ENCODE peak calls at places on chromosomes 3 and 15, in five cellular contexts. M is fibroblast of lung, A is activated B cell treated with CpG ODN at 0.5 μM for 24 hours, K is fibroblast of mammary gland, P is GM23338. J is an unnamed sample.

GRCh38 chr3:170790591-170790990 is 79.4 kb downstream of the RPL22L1 start:
- DNase-seq in M (no peak), A (no peak), K (no peak), P (no peak), J (no peak)

GRCh38 chr3:23889950-23890349 is 26.8 kb downstream of the NKIRAS1 start:
- DNase-seq in M (no peak), A (no peak), K (no peak), P (no peak), J (no peak)

GRCh38 chr3:189270248-189270832 is 98.6 kb downstream of the TPRG1 start:
- DNase-seq in M (peak; percentile 78), A (no peak), K (peak; percentile 76), P (peak; percentile 73), J (peak; percentile 88)

GRCh38 chr15:43514241-43515057 is 3.0 kb upstream of the MAP1A start:
- DNase-seq in M (peak; percentile 33), A (no peak), K (peak; percentile 38), P (peak; percentile 87), J (peak; percentile 33)

GRCh38 chr3:55879901-55880331 is 392.8 kb upstream of the WNT5A start:
- DNase-seq in M (peak; percentile 36), A (no peak), K (peak; percentile 3), P (no peak), J (peak; percentile 33)

GRCh38 chr15:81575436-81576123 is 201.6 kb upstream of the TMC3 start:
- DNase-seq in M (no peak), A (no peak), K (peak; percentile 5), P (peak; percentile 23), J (peak; percentile 23)

GRCh38 chr15:62684143-62684808 is 358.3 kb upstream of the TPM1 start:
- DNase-seq in M (no peak), A (no peak), K (no peak), P (no peak), J (no peak)

GRCh38 chr3:39644176-39644575 is 165.2 kb upstream of the MYRIP start:
- DNase-seq in M (peak; percentile 72), A (no peak), K (peak; percentile 94), P (no peak), J (peak; percentile 38)

GRCh38 chr3:47578691-47579632 is at the start of gene CSPG5:
- DNase-seq in M (no peak), A (peak; percentile 46), K (no peak), P (peak; percentile 59), J (no peak)

GRCh38 chr15:69983696-69984265 is 113.9 kb downstream of the TLE3 start:
- DNase-seq in M (no peak), A (no peak), K (peak; percentile 4), P (no peak), J (peak; percentile 33)

GRCh38 chr3:57557088-57557537 is 1.0 kb downstream of the PDE12 start:
- DNase-seq in M (peak; percentile 34), A (peak; percentile 22), K (peak; percentile 62), P (peak; percentile 52), J (peak; percentile 48)

DNA sequence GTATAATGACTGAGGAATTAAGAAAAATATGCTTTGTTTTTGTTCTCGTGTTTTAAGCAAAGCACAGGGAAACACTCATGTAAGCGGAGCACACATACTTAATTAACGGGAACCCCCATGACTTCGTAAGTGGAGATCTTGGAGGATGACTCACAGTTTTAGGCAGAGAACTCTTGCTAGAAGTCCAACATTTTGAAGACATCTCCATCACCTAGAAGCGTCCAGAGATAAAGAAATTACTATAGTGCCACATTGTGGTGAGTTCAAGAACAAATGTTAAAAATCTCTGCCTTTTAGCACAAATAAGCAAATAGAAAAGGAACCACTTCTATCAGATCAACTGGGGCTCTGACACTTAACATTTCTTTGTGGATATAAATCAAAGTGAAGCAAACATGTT is 194.1 kb upstream of the ARHGEF26 start:
- DNase-seq in M (peak; percentile 93), A (no peak), K (peak; percentile 95), P (peak; percentile 41), J (peak; percentile 72)
- TF ChIP-seq CTCF in M (no peak), A (no peak), K (peak; percentile 41), P (peak; percentile 48), J (peak; percentile 11)

DNA sequence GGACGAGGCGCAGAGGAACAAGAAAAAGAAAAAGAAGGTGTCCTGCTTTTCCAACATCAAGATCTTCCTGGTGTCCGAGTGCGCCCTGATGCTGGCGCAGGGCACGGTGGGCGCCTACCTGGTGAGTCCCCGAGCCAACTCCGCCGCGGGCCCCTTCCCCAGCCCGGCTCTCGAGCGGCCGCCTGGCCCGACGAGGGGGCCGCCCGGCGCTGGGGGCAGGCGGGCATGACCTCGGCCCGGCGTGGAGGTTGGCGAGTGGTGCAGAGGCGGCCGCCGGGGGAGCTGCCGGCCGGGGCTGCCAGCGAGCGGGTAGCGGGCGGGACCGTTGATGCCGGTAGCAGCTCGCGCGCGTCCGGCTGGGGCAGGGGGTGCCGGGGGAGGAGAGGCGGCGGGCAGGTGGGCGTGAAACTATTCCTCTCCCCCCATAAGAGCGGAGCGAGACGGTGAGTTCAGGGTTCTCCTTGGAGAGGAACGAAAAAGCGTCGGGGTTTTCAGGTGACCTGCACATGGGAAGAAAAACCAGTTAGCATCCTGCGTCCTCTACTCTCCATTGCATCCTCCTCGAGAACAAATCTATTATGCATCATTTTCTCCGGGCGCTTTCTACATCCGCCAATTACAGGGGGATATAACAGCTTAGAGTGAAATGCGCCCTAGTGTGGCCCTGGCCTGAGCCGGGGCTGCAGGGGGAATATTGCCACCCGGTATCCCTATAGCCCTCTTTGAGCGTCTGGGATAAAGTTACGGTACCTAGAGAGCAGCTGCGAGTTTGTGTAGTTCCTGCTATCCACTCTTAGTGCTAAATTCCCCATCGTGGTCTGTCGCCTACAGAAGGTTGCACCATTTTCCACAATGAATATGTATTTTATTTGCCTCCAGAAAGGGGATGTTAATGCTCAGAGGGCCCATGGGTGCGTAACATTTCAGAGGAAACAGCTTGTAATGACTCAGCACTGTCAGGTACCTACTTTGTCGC is 748 bp downstream of the SLCO3A1 start:
- DNase-seq in M (peak; percentile 10), A (no peak), K (peak; percentile 6), P (peak; percentile 60), J (peak; percentile 29)
- TF ChIP-seq CTCF in M (no peak), A (no peak), K (no peak), P (no peak), J (peak; percentile 34)

GRCh38 chr3:28349397-28350000 is 875 bp upstream of the AZI2 start:
- DNase-seq in M (no peak), A (no peak), K (peak; percentile 55), P (no peak), J (no peak)
- TF ChIP-seq CTCF in M (peak; percentile 38), A (no peak), K (peak; percentile 2), P (no peak), J (no peak)

GRCh38 chr3:156675744-156676466 is 1.5 kb downstream of the TIPARP start:
- DNase-seq in M (peak; percentile 94), A (no peak), K (peak; percentile 97), P (peak; percentile 21), J (peak; percentile 98)
- TF ChIP-seq CTCF in M (no peak), A (no peak), K (no peak), P (no peak), J (no peak)

GRCh38 chr3:175940243-175940642 is 1081.1 kb downstream of the NAALADL2 start:
- DNase-seq in M (no peak), A (no peak), K (no peak), P (no peak), J (no peak)

GRCh38 chr3:175941352-175941751 is 1082.2 kb downstream of the NAALADL2 start:
- DNase-seq in M (no peak), A (no peak), K (peak; percentile 20), P (peak; percentile 79), J (no peak)

GRCh38 chr3:175940881-175941280 is 1081.7 kb downstream of the NAALADL2 start:
- DNase-seq in M (no peak), A (no peak), K (no peak), P (peak; percentile 91), J (no peak)
- TF ChIP-seq CTCF in M (no peak), A (no peak), K (no peak), P (peak; percentile 91), J (no peak)

GRCh38 chr15:51724199-51724598 is 13.3 kb downstream of the LYSMD2 start:
- DNase-seq in M (no peak), A (no peak), K (no peak), P (no peak), J (no peak)

GRCh38 chr15:51721199-51721960 is 16.1 kb downstream of the LYSMD2 start:
- DNase-seq in M (no peak), A (no peak), K (peak; percentile 36), P (no peak), J (no peak)

GRCh38 chr15:51727141-51727897 is 10.1 kb downstream of the LYSMD2 start:
- DNase-seq in M (peak; percentile 12), A (no peak), K (peak; percentile 51), P (peak; percentile 24), J (no peak)

GRCh38 chr15:51726302-51727073 is 11.0 kb downstream of the LYSMD2 start:
- DNase-seq in M (peak; percentile 68), A (no peak), K (peak; percentile 91), P (peak; percentile 83), J (peak; percentile 92)

DNA sequence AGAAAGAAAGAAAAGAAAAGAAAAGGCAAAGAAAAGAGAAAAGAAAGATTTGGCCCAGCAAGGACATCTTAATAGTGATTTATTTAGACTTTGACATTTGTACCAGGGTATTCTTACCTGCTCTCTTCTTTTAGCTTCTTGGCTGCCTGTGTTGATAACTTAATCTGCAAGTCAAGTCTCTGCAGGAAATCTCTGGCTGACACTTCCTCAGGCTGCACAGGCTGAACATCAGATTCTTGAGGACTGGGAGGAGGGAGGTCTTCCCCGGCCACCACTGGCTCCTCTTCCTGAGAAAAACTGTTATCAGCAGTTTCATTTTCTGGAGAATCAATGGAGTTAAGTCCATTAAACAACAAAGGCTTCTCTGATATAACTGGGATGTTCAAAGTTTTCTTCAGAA is 12.8 kb downstream of the LYSMD2 start:
- DNase-seq in M (no peak), A (no peak), K (no peak), P (peak; percentile 21), J (no peak)
- TF ChIP-seq CTCF in M (no peak), A (no peak), K (no peak), P (no peak), J (no peak)

DNA sequence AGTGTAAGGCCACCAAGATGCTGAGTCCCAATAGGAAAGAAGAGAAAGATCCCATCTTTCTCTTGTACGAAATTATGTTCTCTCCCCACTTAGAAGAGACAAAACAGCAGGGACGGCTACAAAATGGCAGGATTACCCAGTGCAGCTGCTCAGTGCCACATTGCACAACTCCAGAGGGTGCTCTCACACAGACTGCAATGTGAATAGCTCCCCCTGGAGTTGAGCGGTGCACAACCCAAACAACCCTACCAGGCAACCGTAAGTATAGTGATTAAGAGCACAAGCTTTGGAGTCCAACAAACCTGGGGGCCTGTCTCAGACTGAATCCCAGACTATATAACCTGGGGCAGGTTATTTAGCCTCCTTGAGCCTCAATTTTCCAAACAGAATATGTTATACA is 3.1 kb upstream of the BHLHE40 start:
- DNase-seq in M (peak; percentile 69), A (no peak), K (peak; percentile 81), P (peak; percentile 82), J (peak; percentile 85)
- TF ChIP-seq CTCF in M (peak; percentile 21), A (no peak), K (peak; percentile 60), P (peak; percentile 91), J (peak; percentile 45)

J was measured in MCF 10A.